ENCODE peak calls at places on chromosome 15, in seven cellular contexts. R, J, P, D, I, C and K are unnamed samples.

GRCh38 chr15:79593119-79593869 is 161.2 kb downstream of the MINAR1 start:
- DNase-seq in J (no peak), C (peak), D (peak), P (peak), R (no peak), I (peak), K (no peak)

GRCh38 chr15:64163662-64164362 is 990 bp upstream of the PPIB start:
- DNase-seq in P (peak), C (no peak), R (peak), I (no peak), J (no peak), D (no peak), K (peak)

GRCh38 chr15:83474578-83474977 is 27.4 kb downstream of the SH3GL3 start:
- DNase-seq in J (no peak), R (no peak), C (no peak), I (no peak), P (no peak), D (no peak), K (no peak)

GRCh38 chr15:65032823-65033537 is 3.5 kb upstream of the MTFMT start:
- DNase-seq in D (peak), J (peak), C (peak), P (peak), R (peak), I (peak), K (peak)

GRCh38 chr15:90530250-90531051 is 728 bp downstream of the CRTC3 start:
- DNase-seq in I (peak), P (peak), D (peak), C (peak), J (peak), R (peak), K (peak)

GRCh38 chr15:45773149-45773548 is 138.3 kb downstream of the SQOR start:
- DNase-seq in J (no peak), D (peak), I (no peak), P (no peak), C (no peak), R (no peak), K (no peak)

GRCh38 chr15:68400066-68400456 is 31.9 kb downstream of the ITGA11 start:
- DNase-seq in D (no peak), P (peak), J (no peak), I (no peak), R (peak), C (no peak), K (no peak)

GRCh38 chr15:101608182-101608581 is 44.0 kb downstream of the TM2D3 start:
- DNase-seq in P (peak), D (no peak), R (no peak), C (no peak), J (no peak), I (no peak), K (no peak)

GRCh38 chr15:31034152-31034551 is 42.7 kb upstream of the MTMR10 start:
- DNase-seq in P (peak), J (no peak), D (peak), C (no peak), R (no peak), I (no peak), K (peak)

GRCh38 chr15:79091204-79091867 is 756 bp upstream of the RASGRF1 start:
- DNase-seq in R (peak), D (peak), P (peak), J (peak), C (peak), I (peak), K (peak)

GRCh38 chr15:58457466-58457965 is 25.7 kb downstream of the LIPC start:
- DNase-seq in J (no peak), I (no peak), R (peak), P (no peak), C (no peak), D (peak), K (no peak)

GRCh38 chr15:34721802-34722795 is 32.7 kb downstream of the GJD2 start:
- DNase-seq in P (peak), C (peak), J (peak), I (peak), R (peak), D (peak), K (peak)

GRCh38 chr15:58564967-58565366 is 133.2 kb downstream of the LIPC start:
- DNase-seq in R (no peak), I (no peak), C (peak), J (no peak), D (no peak), P (no peak), K (no peak)

GRCh38 chr15:39455502-39455991 is 125.3 kb upstream of the THBS1 start:
- DNase-seq in R (peak), P (no peak), D (peak), J (no peak), C (no peak), I (no peak), K (no peak)

GRCh38 chr15:66875588-66876422 is 173.8 kb downstream of the SMAD6 start:
- DNase-seq in C (peak), D (peak), P (no peak), R (no peak), I (no peak), J (no peak), K (no peak)

GRCh38 chr15:36753173-36753572 is 173.7 kb downstream of the CDIN1 start:
- DNase-seq in R (no peak), J (no peak), D (no peak), C (no peak), I (peak), P (peak), K (no peak)

GRCh38 chr15:36755341-36755740 is 175.9 kb downstream of the CDIN1 start:
- DNase-seq in I (no peak), P (no peak), R (no peak), J (no peak), C (no peak), D (no peak), K (no peak)

GRCh38 chr15:36757189-36757814 is 177.9 kb downstream of the CDIN1 start:
- DNase-seq in D (peak), J (no peak), R (peak), P (no peak), C (no peak), I (no peak), K (no peak)

GRCh38 chr15:36756707-36757106 is 177.3 kb downstream of the CDIN1 start:
- DNase-seq in P (no peak), D (no peak), C (no peak), R (no peak), J (no peak), I (no peak), K (no peak)

DNA sequence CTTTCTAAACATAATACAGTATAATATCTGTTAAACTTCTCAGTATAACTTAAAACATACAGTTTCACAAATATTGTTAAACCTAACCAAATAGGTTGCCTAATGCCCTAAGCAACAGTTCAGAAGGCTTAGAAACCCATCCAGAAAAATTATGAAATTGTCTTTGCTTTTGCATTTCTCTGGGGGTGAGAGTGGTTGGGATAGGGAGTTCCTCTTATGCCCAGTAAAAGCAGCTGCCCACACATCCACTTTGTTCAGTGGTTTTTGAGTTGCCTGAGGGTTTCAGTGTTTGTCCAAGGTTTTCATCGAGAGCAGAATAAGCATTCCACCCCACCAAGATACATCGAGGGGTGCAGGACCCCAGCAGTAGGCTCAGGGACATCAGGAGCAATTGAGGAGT is 179.4 kb downstream of the CDIN1 start:
- DNase-seq in R (no peak), C (no peak), I (no peak), J (no peak), D (no peak), P (no peak), K (no peak)
- H3K4me2 ChIP-seq in R (no peak), C (no peak), I (no peak), J (no peak), D (no peak), P (no peak), K (no peak)

DNA sequence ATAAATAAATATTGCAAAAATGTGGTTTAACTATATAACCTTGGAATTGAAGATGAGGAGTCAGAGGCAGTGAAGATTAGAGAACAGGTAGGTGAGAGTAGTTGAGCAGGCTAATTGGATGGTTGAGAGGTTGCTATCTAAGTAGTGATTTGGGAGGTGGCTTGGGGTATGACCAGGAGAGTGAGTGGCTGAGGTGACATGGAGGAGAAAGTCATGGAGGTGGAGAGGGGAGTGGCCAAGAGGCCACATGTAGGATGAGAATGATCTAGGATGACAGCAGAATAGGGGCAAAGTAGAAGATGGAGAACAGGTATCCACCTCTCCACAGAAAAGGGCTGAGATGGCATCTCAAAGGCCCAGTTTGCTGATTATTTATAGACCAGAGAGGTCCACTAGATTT is 10.5 kb upstream of the RLBP1 start:
- DNase-seq in I (no peak), P (no peak), J (no peak), D (no peak), R (no peak), C (no peak), K (no peak)
- H3K4ac ChIP-seq in I (no peak), P (no peak), J (no peak), D (peak), R (no peak), C (no peak), K (no peak)

GRCh38 chr15:69926721-69927120 is 171.0 kb downstream of the TLE3 start:
- DNase-seq in R (no peak), D (no peak), C (no peak), I (peak), J (no peak), P (no peak), K (no peak)
- H3K4me2 ChIP-seq in R (no peak), D (no peak), C (no peak), I (no peak), J (no peak), P (no peak), K (no peak)

GRCh38 chr15:74434260-74434915 is 630 bp upstream of the SEMA7A start:
- DNase-seq in P (no peak), C (no peak), J (no peak), D (peak), I (no peak), R (no peak), K (no peak)

GRCh38 chr15:74431645-74432044 is 2.1 kb downstream of the SEMA7A start:
- DNase-seq in D (no peak), C (no peak), P (no peak), I (no peak), R (no peak), J (no peak), K (no peak)

GRCh38 chr15:74432271-74432967 is 1.3 kb downstream of the SEMA7A start:
- DNase-seq in J (no peak), C (no peak), R (no peak), I (no peak), P (no peak), D (no peak), K (no peak)

GRCh38 chr15:74433592-74434259 is at the start of gene SEMA7A:
- DNase-seq in P (peak), D (peak), C (peak), J (peak), R (peak), I (peak), K (peak)

DNA sequence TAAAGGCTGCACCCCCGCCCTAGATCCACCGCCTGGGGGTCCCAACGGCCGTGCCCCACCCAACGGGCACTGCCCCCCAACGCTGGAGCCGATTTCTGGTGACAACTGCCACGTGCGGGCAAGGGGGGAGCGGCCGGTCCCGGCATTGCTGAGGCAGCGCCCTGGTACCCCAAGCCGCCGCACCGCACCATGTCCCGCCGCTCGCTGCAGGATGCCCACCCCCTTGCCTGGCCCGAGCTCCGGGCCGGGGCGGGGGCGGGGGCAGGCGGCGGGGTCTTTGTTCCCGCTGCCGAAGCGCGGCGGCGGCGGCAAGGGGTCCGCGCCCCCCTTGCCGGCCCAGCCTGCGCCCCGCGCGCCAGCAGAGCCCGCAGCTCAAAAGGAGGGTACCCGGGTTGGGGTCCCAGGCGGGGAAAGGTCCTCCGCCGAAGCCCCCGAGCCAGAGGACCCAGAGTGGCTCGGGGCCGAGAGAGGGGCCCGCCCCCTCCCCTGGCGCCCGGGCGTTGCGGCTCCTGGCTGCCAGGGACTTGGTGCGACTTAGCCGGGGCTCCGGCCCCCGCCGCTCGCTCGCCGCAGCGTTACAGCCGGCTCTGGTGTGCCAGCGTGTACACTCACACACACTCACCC is 678 bp downstream of the SEMA7A start:
- DNase-seq in R (no peak), D (no peak), P (no peak), C (no peak), J (no peak), I (no peak), K (no peak)
- H3K4ac ChIP-seq in R (peak), D (peak), P (no peak), C (no peak), J (no peak), I (no peak), K (peak)

DNA sequence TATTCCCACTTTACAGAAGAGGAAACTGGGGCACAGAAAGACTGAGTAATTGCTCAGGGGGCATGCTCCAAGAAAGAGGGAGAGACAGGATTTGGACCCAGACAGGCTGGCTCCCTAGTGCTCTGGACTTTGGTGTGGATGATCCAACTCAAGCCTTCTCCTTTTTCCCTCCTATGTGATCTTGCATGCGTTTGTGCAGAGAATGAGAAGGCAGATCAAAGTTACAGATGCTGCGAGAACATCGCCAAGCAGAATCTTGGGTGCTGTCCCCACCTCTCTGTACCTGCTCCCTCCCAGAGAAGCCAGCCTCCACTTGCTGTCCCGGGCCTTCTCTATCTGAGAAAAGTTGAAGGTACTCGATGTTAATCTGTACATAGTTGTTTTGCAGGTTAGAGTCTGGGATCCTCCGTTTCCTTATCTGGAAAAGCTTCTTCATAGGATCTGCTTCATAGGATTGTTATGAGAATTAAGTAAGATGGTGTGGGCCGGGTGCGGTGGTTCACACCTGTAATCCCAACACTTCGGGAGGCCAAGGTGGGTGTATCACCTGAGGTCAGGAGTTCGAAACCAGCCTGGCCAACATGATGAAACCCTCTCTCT is 10.2 kb downstream of the GNB5 start:
- DNase-seq in I (no peak), C (no peak), R (no peak), D (no peak), J (no peak), P (no peak), K (peak)
- H3K4me2 ChIP-seq in I (peak), C (peak), R (no peak), D (no peak), J (no peak), P (no peak), K (peak)

GRCh38 chr15:70495988-70496387 is 267.4 kb downstream of the UACA start:
- DNase-seq in C (no peak), R (no peak), D (no peak), J (no peak), P (no peak), I (no peak), K (no peak)
- H3K4ac ChIP-seq in C (no peak), R (peak), D (peak), J (no peak), P (no peak), I (no peak), K (no peak)